ENCODE peak calls at places on chromosomes 13 and 19, in five cellular contexts. One of them, this sample, is unnamed.

GRCh38 chr13:53098455-53098854 is 69.8 kb downstream of the OLFM4 start:
- DNase-seq in pancreas: no peak
- DNase-seq in DND-41: no peak
- DNase-seq in HCT116: no peak
- DNase-seq in transverse colon: no peak
- DNase-seq in this sample: no peak

GRCh38 chr13:20359335-20359734 is 127.2 kb upstream of the GJB6 start:
- DNase-seq in pancreas: no peak
- DNase-seq in DND-41: no peak
- DNase-seq in HCT116: peak; percentile 6
- DNase-seq in transverse colon: no peak
- DNase-seq in this sample: no peak

GRCh38 chr13:41427700-41428099 is 29.6 kb upstream of the RGCC start:
- DNase-seq in pancreas: no peak
- DNase-seq in DND-41: no peak
- DNase-seq in HCT116: no peak
- DNase-seq in transverse colon: no peak
- DNase-seq in this sample: no peak

GRCh38 chr19:33823341-33823740 is 26.7 kb downstream of the KCTD15 start:
- DNase-seq in pancreas: no peak
- DNase-seq in DND-41: no peak
- DNase-seq in HCT116: no peak
- DNase-seq in transverse colon: no peak
- DNase-seq in this sample: no peak

GRCh38 chr19:1136201-1136600 is 32.4 kb downstream of the GPX4 start:
- DNase-seq in pancreas: no peak
- DNase-seq in DND-41: no peak
- DNase-seq in HCT116: no peak
- DNase-seq in transverse colon: peak; percentile 76
- DNase-seq in this sample: no peak

GRCh38 chr13:26048745-26049144 is 3.1 kb downstream of the SHISA2 start:
- DNase-seq in pancreas: no peak
- DNase-seq in DND-41: no peak
- DNase-seq in HCT116: no peak
- DNase-seq in transverse colon: no peak
- DNase-seq in this sample: no peak

GRCh38 chr19:10654610-10655456 is 687 bp downstream of the ILF3 start:
- DNase-seq in pancreas: peak; percentile 56
- DNase-seq in DND-41: peak; percentile 76
- DNase-seq in HCT116: no peak
- DNase-seq in transverse colon: peak; percentile 52
- DNase-seq in this sample: no peak

GRCh38 chr13:26307701-26308100 is 53.8 kb downstream of the CDK8 start:
- DNase-seq in pancreas: no peak
- DNase-seq in DND-41: no peak
- DNase-seq in HCT116: no peak
- DNase-seq in transverse colon: no peak
- DNase-seq in this sample: no peak

GRCh38 chr19:7013678-7014077 is 7.6 kb downstream of the MBD3L2B start:
- DNase-seq in pancreas: no peak
- DNase-seq in DND-41: no peak
- DNase-seq in HCT116: no peak
- DNase-seq in transverse colon: no peak
- DNase-seq in this sample: no peak

GRCh38 chr13:24738366-24738847 is 25.6 kb upstream of the RNF17 start:
- DNase-seq in pancreas: no peak
- DNase-seq in DND-41: no peak
- DNase-seq in HCT116: no peak
- DNase-seq in transverse colon: no peak
- DNase-seq in this sample: no peak

GRCh38 chr13:24740014-24740890 is 23.7 kb upstream of the RNF17 start:
- DNase-seq in pancreas: no peak
- DNase-seq in DND-41: no peak
- DNase-seq in HCT116: no peak
- DNase-seq in transverse colon: no peak
- DNase-seq in this sample: no peak

GRCh38 chr13:24741016-24741662 is 22.8 kb upstream of the RNF17 start:
- DNase-seq in pancreas: no peak
- DNase-seq in DND-41: peak; percentile 15
- DNase-seq in HCT116: no peak
- DNase-seq in transverse colon: no peak
- DNase-seq in this sample: no peak

GRCh38 chr13:24734951-24735350 is 29.0 kb upstream of the RNF17 start:
- DNase-seq in pancreas: no peak
- DNase-seq in DND-41: no peak
- DNase-seq in HCT116: no peak
- DNase-seq in transverse colon: no peak
- DNase-seq in this sample: no peak

GRCh38 chr13:24737042-24737441 is 26.9 kb upstream of the RNF17 start:
- DNase-seq in pancreas: no peak
- DNase-seq in DND-41: no peak
- DNase-seq in HCT116: no peak
- DNase-seq in transverse colon: no peak
- DNase-seq in this sample: no peak
- H3K27ac ChIP-seq in pancreas: no peak overlapping the region
- H3K27ac ChIP-seq in DND-41: no peak overlapping the region
- H3K27ac ChIP-seq in HCT116: no peak overlapping the region
- H3K27ac ChIP-seq in transverse colon: no peak overlapping the region
- H3K27ac ChIP-seq in this sample: no peak overlapping the region

GRCh38 chr19:39155741-39156140 is 30.2 kb downstream of the PAK4 start:
- DNase-seq in pancreas: no peak
- DNase-seq in DND-41: no peak
- DNase-seq in HCT116: no peak
- DNase-seq in transverse colon: no peak
- DNase-seq in this sample: no peak

GRCh38 chr19:39154626-39155100 is 29.1 kb downstream of the PAK4 start:
- DNase-seq in pancreas: peak; percentile 91
- DNase-seq in DND-41: no peak
- DNase-seq in HCT116: peak; percentile 38
- DNase-seq in transverse colon: peak; percentile 67
- DNase-seq in this sample: no peak

GRCh38 chr19:39154084-39154625 is 28.6 kb downstream of the PAK4 start:
- DNase-seq in pancreas: no peak
- DNase-seq in DND-41: no peak
- DNase-seq in HCT116: no peak
- DNase-seq in transverse colon: no peak
- DNase-seq in this sample: no peak

GRCh38 chr19:39156230-39156890 is 30.8 kb downstream of the PAK4 start:
- DNase-seq in pancreas: peak; percentile 72
- DNase-seq in DND-41: no peak
- DNase-seq in HCT116: no peak
- DNase-seq in transverse colon: no peak
- DNase-seq in this sample: no peak

DNA sequence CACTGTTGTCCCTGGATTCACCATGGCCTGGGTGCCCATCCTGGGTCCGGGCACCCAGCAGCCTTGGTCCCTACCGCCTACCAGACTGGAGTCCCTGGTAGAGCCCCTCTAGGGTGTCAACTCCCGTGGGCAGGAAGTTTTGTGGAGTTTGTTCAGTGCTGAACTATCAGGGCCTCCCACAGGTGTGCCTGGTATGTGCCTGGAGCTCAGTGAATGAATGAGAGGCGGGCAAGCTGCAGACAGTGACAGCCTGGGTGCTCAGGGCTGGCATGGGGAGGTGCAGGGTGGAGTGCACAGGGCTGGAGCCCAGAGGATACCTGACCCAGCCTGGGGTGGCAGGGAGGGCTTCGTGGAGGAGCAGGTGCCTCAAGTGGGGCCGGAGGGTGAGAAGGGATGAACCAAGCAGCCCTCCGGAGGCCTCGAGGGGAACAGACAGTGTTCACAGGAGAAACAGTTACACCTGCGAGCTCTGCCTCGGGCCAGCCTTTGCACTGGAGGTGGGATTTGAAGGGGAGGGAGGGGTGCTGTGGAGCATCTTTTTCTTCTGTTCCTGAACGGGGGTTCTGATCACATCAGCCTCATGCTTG is 29.6 kb downstream of the PAK4 start:
- DNase-seq in pancreas: no peak
- DNase-seq in DND-41: no peak
- DNase-seq in HCT116: no peak
- DNase-seq in transverse colon: no peak
- DNase-seq in this sample: no peak
- H3K4me3 ChIP-seq in pancreas: no peak overlapping the region
- H3K4me3 ChIP-seq in DND-41: no peak overlapping the region
- H3K4me3 ChIP-seq in HCT116: no peak overlapping the region
- H3K4me3 ChIP-seq in transverse colon: no peak overlapping the region
- H3K4me3 ChIP-seq in this sample: no peak overlapping the region

GRCh38 chr13:50238922-50239321 is 223.7 kb downstream of the KCNRG start:
- DNase-seq in pancreas: no peak
- DNase-seq in DND-41: no peak
- DNase-seq in HCT116: no peak
- DNase-seq in transverse colon: no peak
- DNase-seq in this sample: no peak
- H3K27ac ChIP-seq in pancreas: no peak overlapping the region
- H3K27ac ChIP-seq in DND-41: no peak overlapping the region
- H3K27ac ChIP-seq in HCT116: no peak overlapping the region
- H3K27ac ChIP-seq in transverse colon: no peak overlapping the region
- H3K27ac ChIP-seq in this sample: no peak overlapping the region

GRCh38 chr13:50340146-50340545 is 324.9 kb downstream of the KCNRG start:
- DNase-seq in pancreas: no peak
- DNase-seq in DND-41: no peak
- DNase-seq in HCT116: no peak
- DNase-seq in transverse colon: no peak
- DNase-seq in this sample: no peak
- H3K4me3 ChIP-seq in pancreas: no peak overlapping the region
- H3K4me3 ChIP-seq in DND-41: no peak overlapping the region
- H3K4me3 ChIP-seq in HCT116: no peak overlapping the region
- H3K4me3 ChIP-seq in transverse colon: no peak overlapping the region
- H3K4me3 ChIP-seq in this sample: no peak overlapping the region

GRCh38 chr19:48740705-48741030 is 258 bp upstream of the RASIP1 start:
- DNase-seq in pancreas: no peak
- DNase-seq in DND-41: no peak
- DNase-seq in HCT116: no peak
- DNase-seq in transverse colon: no peak
- DNase-seq in this sample: no peak
- H3K27ac ChIP-seq in pancreas: peak overlapping the region; percentile 92
- H3K27ac ChIP-seq in DND-41: no peak overlapping the region
- H3K27ac ChIP-seq in HCT116: peak overlapping the region; percentile 38
- H3K27ac ChIP-seq in transverse colon: peak overlapping the region; percentile 17
- H3K27ac ChIP-seq in this sample: no peak overlapping the region

GRCh38 chr19:3785938-3786824 is at the start of gene MATK:
- DNase-seq in pancreas: no peak
- DNase-seq in DND-41: peak; percentile 51
- DNase-seq in HCT116: no peak
- DNase-seq in transverse colon: no peak
- DNase-seq in this sample: no peak
- H3K4me3 ChIP-seq in pancreas: no peak within 1 kb of the TSS
- H3K4me3 ChIP-seq in DND-41: peak within 1 kb of the TSS; percentile 21
- H3K4me3 ChIP-seq in HCT116: no peak within 1 kb of the TSS
- H3K4me3 ChIP-seq in transverse colon: peak within 1 kb of the TSS; percentile 24
- H3K4me3 ChIP-seq in this sample: peak within 1 kb of the TSS; percentile 50